ENCODE peak calls at places on chromosomes 12 and 14, in seven cellular contexts. One of them, this sample, is unnamed.
A peak's percentile ranks its signal among the peaks of the same experiment; 100 is the strongest.

GRCh38 chr12:94760786-94761185 is 110.4 kb upstream of the TMCC3 start:
- DNase-seq in A673: no peak
- DNase-seq in body of pancreas: no peak
- DNase-seq in stomach: no peak
- DNase-seq in adrenal gland: no peak
- DNase-seq in upper lobe of right lung: no peak
- DNase-seq in lower lobe of right lung: no peak
- DNase-seq in this sample: no peak

GRCh38 chr14:53144244-53144643 is 8.9 kb downstream of the DDHD1 start:
- DNase-seq in A673: no peak
- DNase-seq in body of pancreas: no peak
- DNase-seq in stomach: no peak
- DNase-seq in adrenal gland: no peak
- DNase-seq in upper lobe of right lung: no peak
- DNase-seq in lower lobe of right lung: no peak
- DNase-seq in this sample: no peak

GRCh38 chr12:111322336-111323250 is 46.3 kb downstream of the PHETA1 start:
- DNase-seq in A673: no peak
- DNase-seq in body of pancreas: peak; percentile 36
- DNase-seq in stomach: no peak
- DNase-seq in adrenal gland: no peak
- DNase-seq in upper lobe of right lung: no peak
- DNase-seq in lower lobe of right lung: no peak
- DNase-seq in this sample: no peak

GRCh38 chr12:26153421-26154154 is 28.8 kb upstream of the BHLHE41 start:
- DNase-seq in A673: peak; percentile 57
- DNase-seq in body of pancreas: peak; percentile 59
- DNase-seq in stomach: no peak
- DNase-seq in adrenal gland: peak; percentile 87
- DNase-seq in upper lobe of right lung: no peak
- DNase-seq in lower lobe of right lung: no peak
- DNase-seq in this sample: no peak

GRCh38 chr12:3752096-3752709 is 706 bp downstream of the CRACR2A start:
- DNase-seq in A673: no peak
- DNase-seq in body of pancreas: peak; percentile 62
- DNase-seq in stomach: peak; percentile 30
- DNase-seq in adrenal gland: no peak
- DNase-seq in upper lobe of right lung: peak; percentile 77
- DNase-seq in lower lobe of right lung: peak; percentile 70
- DNase-seq in this sample: no peak

GRCh38 chr14:105881021-105881930 is 354.9 kb downstream of the TMEM121 start:
- DNase-seq in A673: no peak
- DNase-seq in body of pancreas: peak; percentile 2
- DNase-seq in stomach: peak; percentile 22
- DNase-seq in adrenal gland: peak; percentile 31
- DNase-seq in upper lobe of right lung: peak; percentile 55
- DNase-seq in lower lobe of right lung: peak; percentile 30
- DNase-seq in this sample: peak; percentile 63

GRCh38 chr14:89537911-89538310 is 120.9 kb upstream of the FOXN3 start:
- DNase-seq in A673: no peak
- DNase-seq in body of pancreas: no peak
- DNase-seq in stomach: no peak
- DNase-seq in adrenal gland: no peak
- DNase-seq in upper lobe of right lung: no peak
- DNase-seq in lower lobe of right lung: no peak
- DNase-seq in this sample: no peak

GRCh38 chr14:89037065-89037464 is 212.6 kb downstream of the TTC8 start:
- DNase-seq in A673: no peak
- DNase-seq in body of pancreas: no peak
- DNase-seq in stomach: no peak
- DNase-seq in adrenal gland: no peak
- DNase-seq in upper lobe of right lung: no peak
- DNase-seq in lower lobe of right lung: no peak
- DNase-seq in this sample: no peak

GRCh38 chr14:102530828-102531478 is 21.4 kb upstream of the ANKRD9 start:
- DNase-seq in A673: peak; percentile 76
- DNase-seq in body of pancreas: no peak
- DNase-seq in stomach: no peak
- DNase-seq in adrenal gland: no peak
- DNase-seq in upper lobe of right lung: no peak
- DNase-seq in lower lobe of right lung: no peak
- DNase-seq in this sample: no peak

GRCh38 chr14:71319646-71320045 is 412.4 kb downstream of the PCNX1 start:
- DNase-seq in A673: peak; percentile 55
- DNase-seq in body of pancreas: no peak
- DNase-seq in stomach: no peak
- DNase-seq in adrenal gland: no peak
- DNase-seq in upper lobe of right lung: no peak
- DNase-seq in lower lobe of right lung: no peak
- DNase-seq in this sample: no peak

GRCh38 chr12:14454098-14454907 is 88.8 kb downstream of the ATF7IP start:
- DNase-seq in A673: peak; percentile 73
- DNase-seq in body of pancreas: peak; percentile 23
- DNase-seq in stomach: no peak
- DNase-seq in adrenal gland: no peak
- DNase-seq in upper lobe of right lung: no peak
- DNase-seq in lower lobe of right lung: no peak
- DNase-seq in this sample: no peak

DNA sequence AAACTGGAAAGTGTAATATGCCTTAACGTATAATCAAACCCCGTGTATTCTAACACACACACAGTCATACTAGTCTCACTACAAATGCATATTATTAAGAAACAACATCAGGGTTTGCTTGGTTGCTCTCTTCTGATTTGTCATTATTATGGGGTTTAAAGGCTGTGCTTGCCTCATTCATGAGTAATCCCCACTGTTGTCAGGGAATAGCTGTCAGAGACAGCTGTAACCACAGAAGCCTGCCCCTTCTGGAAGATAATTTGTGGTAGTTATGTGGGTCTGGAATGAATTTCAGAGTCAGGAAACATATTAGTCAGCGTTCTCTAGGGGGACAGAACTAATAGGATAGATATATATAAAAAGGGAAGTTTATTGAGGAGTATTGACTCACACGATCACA is 456.9 kb upstream of the TMEM132C start:
- DNase-seq in A673: peak; percentile 87
- DNase-seq in body of pancreas: no peak
- DNase-seq in stomach: no peak
- DNase-seq in adrenal gland: no peak
- DNase-seq in upper lobe of right lung: no peak
- DNase-seq in lower lobe of right lung: no peak
- DNase-seq in this sample: no peak
- TF ChIP-seq CTCF in A673: peak; percentile 26
- TF ChIP-seq CTCF in body of pancreas: no peak
- TF ChIP-seq CTCF in stomach: no peak
- TF ChIP-seq CTCF in adrenal gland: no peak
- TF ChIP-seq CTCF in upper lobe of right lung: no peak
- TF ChIP-seq CTCF in lower lobe of right lung: no peak
- TF ChIP-seq CTCF in this sample: no peak

GRCh38 chr14:94480809-94481208 is 4.8 kb upstream of the SERPINA9 start:
- DNase-seq in A673: no peak
- DNase-seq in body of pancreas: no peak
- DNase-seq in stomach: no peak
- DNase-seq in adrenal gland: no peak
- DNase-seq in upper lobe of right lung: no peak
- DNase-seq in lower lobe of right lung: no peak
- DNase-seq in this sample: no peak
- H3K27ac ChIP-seq in A673: no peak overlapping the region
- H3K27ac ChIP-seq in body of pancreas: no peak overlapping the region
- H3K27ac ChIP-seq in stomach: no peak overlapping the region
- H3K27ac ChIP-seq in adrenal gland: no peak overlapping the region
- H3K27ac ChIP-seq in upper lobe of right lung: no peak overlapping the region
- H3K27ac ChIP-seq in lower lobe of right lung: no peak overlapping the region
- H3K27ac ChIP-seq in this sample: no peak overlapping the region

GRCh38 chr12:21529456-21529855 is 3.4 kb downstream of the SPX start:
- DNase-seq in A673: no peak
- DNase-seq in body of pancreas: peak; percentile 74
- DNase-seq in stomach: peak; percentile 29
- DNase-seq in adrenal gland: no peak
- DNase-seq in upper lobe of right lung: no peak
- DNase-seq in lower lobe of right lung: no peak
- DNase-seq in this sample: no peak

GRCh38 chr12:21527451-21528180 is 1.5 kb downstream of the SPX start:
- DNase-seq in A673: peak; percentile 68
- DNase-seq in body of pancreas: peak; percentile 83
- DNase-seq in stomach: peak; percentile 56
- DNase-seq in adrenal gland: peak; percentile 62
- DNase-seq in upper lobe of right lung: peak; percentile 77
- DNase-seq in lower lobe of right lung: peak; percentile 57
- DNase-seq in this sample: peak; percentile 50

GRCh38 chr12:21528953-21529352 is 2.9 kb downstream of the SPX start:
- DNase-seq in A673: peak; percentile 7
- DNase-seq in body of pancreas: peak; percentile 71
- DNase-seq in stomach: peak; percentile 29
- DNase-seq in adrenal gland: no peak
- DNase-seq in upper lobe of right lung: no peak
- DNase-seq in lower lobe of right lung: no peak
- DNase-seq in this sample: no peak

GRCh38 chr12:21526053-21526452 is at the start of gene SPX:
- DNase-seq in A673: peak; percentile 38
- DNase-seq in body of pancreas: no peak
- DNase-seq in stomach: no peak
- DNase-seq in adrenal gland: no peak
- DNase-seq in upper lobe of right lung: no peak
- DNase-seq in lower lobe of right lung: no peak
- DNase-seq in this sample: no peak

GRCh38 chr12:21526721-21527345 is 737 bp downstream of the SPX start:
- DNase-seq in A673: no peak
- DNase-seq in body of pancreas: peak; percentile 73
- DNase-seq in stomach: no peak
- DNase-seq in adrenal gland: no peak
- DNase-seq in upper lobe of right lung: no peak
- DNase-seq in lower lobe of right lung: no peak
- DNase-seq in this sample: no peak
- H3K27me3 ChIP-seq in A673: peaks cover 31% of the 10 kb centered on the region
- H3K27me3 ChIP-seq in body of pancreas: no peaks in the 10 kb centered on the region
- H3K27me3 ChIP-seq in stomach: peaks cover 9% of the 10 kb centered on the region
- H3K27me3 ChIP-seq in adrenal gland: no peaks in the 10 kb centered on the region
- H3K27me3 ChIP-seq in upper lobe of right lung: no peaks in the 10 kb centered on the region
- H3K27me3 ChIP-seq in lower lobe of right lung: peaks cover 12% of the 10 kb centered on the region
- H3K27me3 ChIP-seq in this sample: no peaks in the 10 kb centered on the region

DNA sequence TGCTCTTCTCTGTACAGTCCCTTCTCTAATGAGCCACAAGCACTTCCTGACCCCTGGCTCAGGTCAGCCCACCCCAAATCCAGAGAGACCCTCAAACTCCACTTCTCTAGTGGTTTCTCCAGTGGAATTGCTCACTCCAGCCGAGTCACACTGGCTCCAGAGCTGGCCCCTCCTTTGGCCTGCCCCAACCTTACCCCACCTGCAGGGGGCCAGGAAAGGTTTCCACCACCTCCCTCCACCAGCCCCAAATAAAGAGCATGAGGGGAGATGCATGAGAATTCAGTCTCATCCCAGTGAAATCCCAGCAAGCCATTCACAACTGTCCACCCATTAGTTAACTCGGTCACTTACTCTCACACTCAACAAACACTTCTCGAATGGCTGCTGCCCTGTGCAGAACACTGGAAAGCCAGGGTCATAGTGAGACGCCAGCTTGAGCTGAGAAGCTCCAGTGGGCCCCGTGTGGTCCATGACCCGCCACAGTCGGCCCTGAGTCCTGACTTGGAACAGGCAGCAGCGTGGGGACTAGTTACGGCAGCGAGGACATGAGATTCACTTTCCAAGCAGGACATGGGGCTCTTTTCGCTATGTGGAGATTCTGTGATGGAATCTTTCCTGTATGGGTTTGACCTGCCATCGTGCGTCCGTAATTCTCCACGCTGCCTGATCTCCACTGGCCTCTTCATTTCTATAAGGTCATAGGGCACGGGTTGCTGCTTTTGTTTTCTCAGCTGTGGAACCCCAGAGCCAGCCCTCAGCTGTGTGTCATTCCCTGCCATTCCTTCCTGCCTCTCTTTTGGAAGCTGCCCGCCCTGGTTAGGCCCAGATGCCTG is 44.2 kb downstream of the SLC6A12 start:
- DNase-seq in A673: no peak
- DNase-seq in body of pancreas: no peak
- DNase-seq in stomach: no peak
- DNase-seq in adrenal gland: no peak
- DNase-seq in upper lobe of right lung: no peak
- DNase-seq in lower lobe of right lung: no peak
- DNase-seq in this sample: no peak
- TF ChIP-seq CTCF in A673: no peak
- TF ChIP-seq CTCF in body of pancreas: no peak
- TF ChIP-seq CTCF in stomach: no peak
- TF ChIP-seq CTCF in adrenal gland: no peak
- TF ChIP-seq CTCF in upper lobe of right lung: no peak
- TF ChIP-seq CTCF in lower lobe of right lung: no peak
- TF ChIP-seq CTCF in this sample: no peak

GRCh38 chr12:127079636-127080035 is 1187.3 kb upstream of the TMEM132C start:
- DNase-seq in A673: no peak
- DNase-seq in body of pancreas: no peak
- DNase-seq in stomach: no peak
- DNase-seq in adrenal gland: no peak
- DNase-seq in upper lobe of right lung: no peak
- DNase-seq in lower lobe of right lung: no peak
- DNase-seq in this sample: no peak
- H3K27ac ChIP-seq in A673: peak overlapping the region; percentile 82
- H3K27ac ChIP-seq in body of pancreas: no peak overlapping the region
- H3K27ac ChIP-seq in stomach: no peak overlapping the region
- H3K27ac ChIP-seq in adrenal gland: no peak overlapping the region
- H3K27ac ChIP-seq in upper lobe of right lung: no peak overlapping the region
- H3K27ac ChIP-seq in lower lobe of right lung: no peak overlapping the region
- H3K27ac ChIP-seq in this sample: no peak overlapping the region

DNA sequence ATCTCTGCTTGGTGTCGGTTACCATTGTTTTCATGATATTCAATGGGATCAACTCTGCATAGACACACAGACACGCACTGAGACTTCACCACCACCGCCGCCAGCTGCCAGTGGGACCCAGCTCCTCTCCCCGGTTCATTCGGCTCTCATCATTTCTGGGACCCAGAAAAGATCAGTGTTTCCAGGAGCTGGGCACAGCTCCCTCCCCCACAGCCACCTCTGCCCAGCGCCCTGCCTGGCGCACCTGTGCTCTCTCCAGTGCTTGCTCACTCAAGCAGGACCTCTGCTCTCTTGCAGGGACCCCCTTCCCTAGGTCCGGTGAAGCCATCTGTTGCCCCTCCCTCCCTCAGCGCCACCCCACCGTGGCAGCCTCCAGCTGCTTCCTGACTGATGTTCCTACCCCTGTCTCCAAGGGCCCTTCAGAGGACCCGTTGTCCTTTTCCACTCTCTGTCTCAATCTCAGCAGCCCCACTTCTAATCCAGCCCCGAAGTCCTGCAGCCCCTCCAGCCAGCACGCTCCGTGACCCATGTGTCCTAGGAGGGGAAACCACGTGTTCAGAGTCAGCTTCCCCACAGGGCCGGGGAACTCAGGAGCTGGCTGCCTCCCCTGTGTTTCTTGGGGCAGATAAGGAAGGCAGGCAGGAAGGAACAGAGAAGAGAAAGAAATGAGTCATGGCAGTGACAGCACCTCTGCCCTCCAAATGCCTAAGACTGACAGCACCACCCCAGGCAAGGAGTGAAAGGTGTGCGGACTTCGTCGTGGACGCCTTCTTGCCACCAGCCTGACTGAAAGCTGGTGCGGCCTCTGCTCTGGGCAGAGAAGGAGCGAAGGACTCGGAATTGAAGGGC is 167.2 kb upstream of the FKBP4 start:
- DNase-seq in A673: no peak
- DNase-seq in body of pancreas: no peak
- DNase-seq in stomach: peak; percentile 36
- DNase-seq in adrenal gland: no peak
- DNase-seq in upper lobe of right lung: no peak
- DNase-seq in lower lobe of right lung: no peak
- DNase-seq in this sample: no peak
- H3K27me3 ChIP-seq in A673: no peaks in the 10 kb centered on the region
- H3K27me3 ChIP-seq in body of pancreas: no peaks in the 10 kb centered on the region
- H3K27me3 ChIP-seq in stomach: no peaks in the 10 kb centered on the region
- H3K27me3 ChIP-seq in adrenal gland: no peaks in the 10 kb centered on the region
- H3K27me3 ChIP-seq in upper lobe of right lung: no peaks in the 10 kb centered on the region
- H3K27me3 ChIP-seq in lower lobe of right lung: peaks cover 8% of the 10 kb centered on the region
- H3K27me3 ChIP-seq in this sample: peaks cover 36% of the 10 kb centered on the region

This sample was measured in RWPE2.